ENCODE peak calls at places on chromosomes 6 and 20, in four cellular contexts. F, B, Z and M are unnamed samples.

GRCh38 chr20:32896521-32897280 is 38.0 kb downstream of the EFCAB8 start:
- DNase-seq in F (no peak), B (no peak), Z (no peak), M (no peak)

GRCh38 chr6:138307816-138308727 is 69.6 kb upstream of the SMIM28 start:
- DNase-seq in F (no peak), B (peak; percentile 31), Z (peak; percentile 39), M (no peak)

GRCh38 chr6:159174263-159174974 is 5.2 kb downstream of the FNDC1 start:
- DNase-seq in F (peak; percentile 72), B (peak; percentile 68), Z (peak; percentile 71), M (peak; percentile 82)

GRCh38 chr6:13272131-13273046 is 55.9 kb downstream of the TBC1D7 start:
- DNase-seq in F (no peak), B (peak; percentile 35), Z (peak; percentile 29), M (peak; percentile 78)

GRCh38 chr6:165222315-165223025 is 86.9 kb downstream of the C6orf118 start:
- DNase-seq in F (no peak), B (no peak), Z (no peak), M (no peak)

GRCh38 chr20:25043499-25044260 is 14.3 kb downstream of the ACSS1 start:
- DNase-seq in F (no peak), B (peak; percentile 6), Z (no peak), M (no peak)

GRCh38 chr6:84733889-84734288 is 30.5 kb downstream of the TBX18 start:
- DNase-seq in F (no peak), B (no peak), Z (no peak), M (no peak)

GRCh38 chr20:38667417-38667956 is 56.8 kb upstream of the SLC32A1 start:
- DNase-seq in F (no peak), B (no peak), Z (no peak), M (no peak)

GRCh38 chr20:18692453-18692852 is 104.6 kb downstream of the DTD1 start:
- DNase-seq in F (no peak), B (no peak), Z (no peak), M (no peak)

GRCh38 chr6:7114744-7115451 is 7.1 kb downstream of the RREB1 start:
- DNase-seq in F (peak; percentile 11), B (no peak), Z (no peak), M (no peak)

GRCh38 chr6:50836231-50836630 is 17.6 kb downstream of the TFAP2B start:
- DNase-seq in F (no peak), B (no peak), Z (no peak), M (no peak)

GRCh38 chr6:132228894-132229293 is 172.4 kb downstream of the MOXD1 start:
- DNase-seq in F (no peak), B (no peak), Z (no peak), M (no peak)

GRCh38 chr6:42021847-42022754 is 28.2 kb upstream of the TAF8 start:
- DNase-seq in F (peak; percentile 77), B (no peak), Z (no peak), M (no peak)
- H3K4me3 ChIP-seq in F (peak overlapping the region; percentile 32), B (no peak overlapping the region), Z (no peak overlapping the region), M (no peak overlapping the region)

DNA sequence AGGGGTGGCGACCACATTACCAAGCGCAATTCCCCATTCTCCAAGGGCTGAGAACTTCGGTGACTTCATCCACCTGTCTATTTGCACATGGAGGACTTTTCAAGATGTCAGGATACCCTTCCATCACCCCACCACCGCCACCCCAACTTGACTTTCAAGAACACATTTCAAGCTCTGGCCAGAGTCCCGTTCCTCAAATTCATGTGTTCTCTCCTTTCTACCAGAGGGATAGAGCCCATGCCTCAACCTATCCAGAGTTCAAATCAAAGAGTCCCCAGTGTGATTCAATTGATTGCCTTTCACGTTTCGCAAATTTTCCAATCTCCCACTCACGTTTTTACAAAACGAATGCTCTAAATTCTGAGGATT is 4.4 kb downstream of the TCF21 start:
- DNase-seq in F (no peak), B (no peak), Z (no peak), M (no peak)
- H3K27me3 ChIP-seq in F (peaks cover 50% of the 10 kb centered on the region), B (peaks cover 10% of the 10 kb centered on the region), Z (peaks cover 98% of the 10 kb centered on the region), M (peaks cover 48% of the 10 kb centered on the region)

DNA sequence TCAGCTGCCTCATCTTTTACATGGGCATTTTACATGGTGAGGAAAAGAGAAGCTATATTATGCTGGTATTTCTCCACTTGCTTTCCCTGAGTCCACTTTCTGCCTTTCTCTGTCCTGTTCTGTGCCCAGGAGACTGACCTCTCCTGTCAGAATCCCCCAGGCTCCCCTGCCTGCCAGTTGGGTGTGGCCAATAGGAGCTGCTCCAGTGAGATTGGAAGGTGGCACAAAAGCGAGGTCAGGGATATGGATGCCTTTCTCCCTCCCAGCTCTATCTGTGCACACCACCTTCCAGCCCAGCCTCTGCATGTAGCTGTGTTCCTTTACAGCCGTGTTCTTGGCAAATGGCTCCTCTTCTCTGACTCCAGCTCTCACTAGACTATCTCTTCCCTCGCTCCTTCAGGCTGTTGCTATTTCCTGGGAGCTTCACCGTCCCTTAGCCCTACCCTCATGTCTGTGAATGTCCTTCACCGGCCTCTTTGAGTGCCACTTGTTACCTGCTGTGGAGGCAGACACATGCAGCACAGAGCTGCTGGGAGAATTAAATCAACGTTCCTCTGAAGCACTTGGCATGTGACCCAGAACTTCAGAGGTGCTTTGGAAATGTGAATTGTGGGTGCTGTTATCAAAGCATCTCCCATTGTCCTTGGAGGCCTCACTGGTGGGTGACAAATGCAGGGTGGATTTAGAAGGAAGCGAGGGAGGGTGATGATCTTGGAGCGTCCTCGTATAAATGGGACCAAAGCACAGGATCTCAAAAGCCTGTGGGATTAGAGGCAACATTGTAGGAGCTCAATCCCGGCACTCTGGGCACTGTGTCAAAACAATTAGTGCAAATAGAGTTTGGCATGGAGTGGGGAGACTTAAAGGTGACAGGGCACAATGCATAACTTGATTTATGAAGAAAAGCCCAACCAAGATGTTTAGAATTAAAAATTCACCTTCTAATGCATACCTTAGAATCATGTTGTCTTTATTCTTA is 28.9 kb upstream of the RALGAPA2 start:
- DNase-seq in F (no peak), B (no peak), Z (no peak), M (no peak)
- TF ChIP-seq CTCF in F (no peak), B (no peak), Z (no peak), M (no peak)

GRCh38 chr6:25070547-25071366 is 135.0 kb upstream of the RIPOR2 start:
- DNase-seq in F (peak; percentile 87), B (peak; percentile 61), Z (peak; percentile 44), M (peak; percentile 91)
- H3K4me3 ChIP-seq in F (no peak overlapping the region), B (no peak overlapping the region), Z (no peak overlapping the region), M (no peak overlapping the region)